ENCODE peak calls at places on chromosomes 1 and 21, in six cellular contexts. R, K, J, X, N and Q are unnamed samples. For H3K4me1, the result is how much of the 10 kb centered on the place peaks cover.

GRCh38 chr1:53725238-53725689 is 13.7 kb downstream of the GLIS1 start:
- DNase-seq in R (no peak), X (peak), J (no peak), N (peak), K (peak), Q (peak)

GRCh38 chr21:44329971-44330681 is 9.1 kb downstream of the CFAP410 start:
- DNase-seq in K (no peak), X (no peak), R (no peak), N (no peak), J (peak), Q (no peak)

GRCh38 chr1:238951809-238952208 is 434.6 kb upstream of the CHRM3 start:
- DNase-seq in N (peak), J (peak), R (no peak), X (no peak), K (peak), Q (no peak)

GRCh38 chr1:66413139-66413755 is 120.7 kb upstream of the SGIP1 start:
- DNase-seq in R (no peak), J (no peak), K (no peak), X (no peak), N (no peak), Q (no peak)

GRCh38 chr1:101128211-101128727 is 102.7 kb upstream of the DPH5 start:
- DNase-seq in N (no peak), J (no peak), K (no peak), X (no peak), R (no peak), Q (no peak)

GRCh38 chr21:33739701-33740100 is 97.4 kb downstream of the ITSN1 start:
- DNase-seq in X (no peak), J (peak), N (no peak), R (no peak), K (no peak), Q (no peak)

GRCh38 chr21:28177008-28177603 is 815.6 kb downstream of the LTN1 start:
- DNase-seq in J (no peak), K (peak), X (no peak), R (no peak), N (peak), Q (no peak)

GRCh38 chr1:171219751-171220385 is 28.4 kb upstream of the FMO1 start:
- DNase-seq in J (peak), R (peak), K (peak), X (peak), N (peak), Q (peak)

GRCh38 chr1:163570061-163570460 is 248.3 kb downstream of the NUF2 start:
- DNase-seq in R (no peak), X (no peak), J (no peak), K (peak), N (no peak), Q (no peak)

GRCh38 chr1:43979528-43980254 is 681 bp downstream of the B4GALT2 start:
- DNase-seq in N (peak), X (no peak), K (peak), J (peak), R (no peak), Q (no peak)

GRCh38 chr1:10378071-10378841 is 20.6 kb upstream of the PGD start:
- DNase-seq in K (peak), J (peak), N (peak), X (no peak), R (no peak), Q (no peak)

GRCh38 chr1:184160942-184161698 is 109.6 kb downstream of the TSEN15 start:
- DNase-seq in X (no peak), J (peak), N (peak), K (peak), R (no peak), Q (no peak)

GRCh38 chr1:23984417-23985186 is 4.5 kb upstream of the SRSF10 start:
- DNase-seq in N (peak), K (peak), J (no peak), R (no peak), X (no peak), Q (no peak)

GRCh38 chr1:9891207-9891606 is 18.9 kb downstream of the CTNNBIP1 start:
- DNase-seq in K (no peak), J (no peak), N (peak), R (no peak), X (no peak), Q (no peak)

GRCh38 chr1:181506563-181507353 is 23.4 kb downstream of the CACNA1E start:
- DNase-seq in R (no peak), K (no peak), J (no peak), X (no peak), N (no peak), Q (no peak)

GRCh38 chr1:15188145-15188544 is 34.6 kb downstream of the TMEM51 start:
- DNase-seq in K (no peak), N (no peak), R (no peak), X (no peak), J (no peak), Q (peak)

GRCh38 chr1:180295999-180296398 is 65.9 kb downstream of the LHX4 start:
- DNase-seq in X (no peak), K (no peak), N (no peak), R (no peak), J (no peak), Q (no peak)

GRCh38 chr1:89276690-89277089 is 4.0 kb upstream of the GBP5 start:
- DNase-seq in X (no peak), N (no peak), R (no peak), J (no peak), K (no peak), Q (no peak)

GRCh38 chr1:117633423-117633822 is 27.6 kb downstream of the TENT5C start:
- DNase-seq in J (peak), X (no peak), R (no peak), K (no peak), N (no peak), Q (no peak)
- H3K4me1 ChIP-seq in J (under half), X (under half), R (under half), K (under half), N (under half), Q (under half)

DNA sequence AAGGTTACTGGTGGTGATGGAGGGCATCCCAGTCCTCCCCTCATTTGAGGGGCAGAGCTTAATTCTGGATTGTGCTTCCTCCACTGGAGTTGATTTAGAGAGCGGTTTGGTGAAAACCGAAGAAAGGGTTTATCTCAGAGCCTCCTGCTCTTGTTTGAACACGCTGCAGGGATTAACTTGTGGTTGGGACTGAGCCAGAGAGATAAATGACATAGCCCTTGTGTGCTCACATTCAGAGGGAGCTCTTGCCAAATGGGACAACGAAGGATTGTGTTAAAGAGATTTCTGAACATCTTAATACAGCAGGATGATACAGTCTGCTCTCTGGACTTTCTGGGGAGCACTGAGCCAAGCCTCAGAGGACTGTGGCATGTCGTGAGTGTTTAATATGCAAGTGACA is 308.2 kb downstream of the DISC1 start:
- DNase-seq in X (no peak), N (peak), J (no peak), K (no peak), R (no peak), Q (no peak)
- H3K14ac ChIP-seq in X (no peak), N (no peak), J (no peak), K (no peak), R (no peak), Q (no peak)

GRCh38 chr1:172391972-172392371 is 28.5 kb upstream of the C1orf105 start:
- DNase-seq in R (no peak), N (no peak), K (no peak), X (no peak), J (no peak), Q (no peak)

GRCh38 chr1:172393354-172393753 is 27.1 kb upstream of the C1orf105 start:
- DNase-seq in N (no peak), R (no peak), K (no peak), X (no peak), J (peak), Q (no peak)

GRCh38 chr1:172394811-172395210 is 25.7 kb upstream of the C1orf105 start:
- DNase-seq in K (no peak), J (no peak), R (no peak), X (no peak), N (peak), Q (no peak)

GRCh38 chr1:172397221-172397620 is 23.3 kb upstream of the C1orf105 start:
- DNase-seq in X (no peak), R (no peak), K (peak), N (peak), J (no peak), Q (no peak)

DNA sequence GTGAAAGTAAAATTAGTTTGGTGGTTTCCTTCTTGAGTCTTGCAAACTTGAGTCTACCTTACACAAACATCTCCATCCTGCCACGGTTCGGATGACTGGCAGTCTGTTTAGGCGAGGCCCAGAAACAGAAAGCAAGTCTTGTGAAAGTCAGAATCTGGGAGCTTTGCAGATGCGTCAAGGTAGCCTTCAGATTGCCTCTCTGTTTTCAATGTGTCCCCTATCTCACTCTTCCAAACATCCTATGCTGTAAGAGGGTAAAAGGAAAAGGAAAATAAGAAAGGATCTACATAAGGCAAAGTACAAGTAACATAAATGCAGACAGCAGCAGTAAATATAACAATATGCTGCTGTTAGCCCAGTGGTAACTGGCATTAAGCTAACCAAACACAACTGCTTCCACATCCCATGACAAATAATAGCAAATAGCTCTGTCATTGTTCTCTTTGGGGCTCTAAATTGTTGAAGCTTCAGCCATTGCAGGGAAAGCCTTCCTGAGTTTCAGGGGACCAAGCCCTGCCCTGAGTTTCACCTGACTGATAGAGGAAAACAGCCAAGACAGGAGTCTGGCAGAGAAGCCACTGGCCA is 26.2 kb upstream of the C1orf105 start:
- DNase-seq in X (no peak), N (peak), K (peak), J (no peak), R (no peak), Q (no peak)
- H3K4me1 ChIP-seq in X (under half), N (under half), K (under half), J (under half), R (under half), Q (under half)

GRCh38 chr21:24470852-24471251 is 1136.4 kb downstream of the MRPL39 start:
- DNase-seq in R (no peak), X (no peak), K (no peak), N (no peak), J (no peak), Q (no peak)
- H3K14ac ChIP-seq in R (no peak), X (no peak), K (no peak), N (no peak), J (no peak), Q (no peak)